ENCODE peak calls at places on chromosomes 2 and 18, in eight cellular contexts. One of them, this sample, is unnamed.

GRCh38 chr18:13539050-13539449 is 187.3 kb downstream of the FAM210A start:
- DNase-seq in PC-9: no peak
- DNase-seq in SK-N-SH: no peak
- DNase-seq in right atrium auricular region: peak; percentile 71
- DNase-seq in CD8-positive, alpha-beta memory T cell: peak; percentile 50
- DNase-seq in A549: no peak
- DNase-seq in suprapubic skin: no peak
- DNase-seq in heart left ventricle: no peak
- DNase-seq in this sample: peak; percentile 37

GRCh38 chr2:10552220-10552870 is 104.2 kb upstream of the ODC1 start:
- DNase-seq in SK-N-SH: peak; percentile 25
- DNase-seq in CD8-positive, alpha-beta memory T cell: no peak
- DNase-seq in suprapubic skin: no peak
- DNase-seq in PC-9: no peak
- DNase-seq in heart left ventricle: no peak
- DNase-seq in right atrium auricular region: no peak
- DNase-seq in A549: no peak
- DNase-seq in this sample: no peak

GRCh38 chr18:59667488-59667887 is 29.7 kb downstream of the CCBE1 start:
- DNase-seq in CD8-positive, alpha-beta memory T cell: no peak
- DNase-seq in right atrium auricular region: no peak
- DNase-seq in SK-N-SH: no peak
- DNase-seq in suprapubic skin: no peak
- DNase-seq in A549: no peak
- DNase-seq in PC-9: no peak
- DNase-seq in heart left ventricle: no peak
- DNase-seq in this sample: no peak

GRCh38 chr2:215083146-215083545 is 55.3 kb downstream of the ABCA12 start:
- DNase-seq in A549: no peak
- DNase-seq in right atrium auricular region: no peak
- DNase-seq in SK-N-SH: no peak
- DNase-seq in CD8-positive, alpha-beta memory T cell: no peak
- DNase-seq in suprapubic skin: no peak
- DNase-seq in PC-9: no peak
- DNase-seq in heart left ventricle: no peak
- DNase-seq in this sample: no peak

GRCh38 chr2:128424406-128424805 is 105.7 kb upstream of the HS6ST1 start:
- DNase-seq in heart left ventricle: peak; percentile 1
- DNase-seq in A549: no peak
- DNase-seq in right atrium auricular region: no peak
- DNase-seq in suprapubic skin: peak; percentile 23
- DNase-seq in PC-9: peak; percentile 51
- DNase-seq in CD8-positive, alpha-beta memory T cell: no peak
- DNase-seq in SK-N-SH: no peak
- DNase-seq in this sample: no peak

GRCh38 chr2:238861766-238862315 is 14.0 kb downstream of the TWIST2 start:
- DNase-seq in PC-9: no peak
- DNase-seq in heart left ventricle: peak; percentile 6
- DNase-seq in A549: no peak
- DNase-seq in CD8-positive, alpha-beta memory T cell: no peak
- DNase-seq in SK-N-SH: no peak
- DNase-seq in suprapubic skin: peak; percentile 52
- DNase-seq in right atrium auricular region: peak; percentile 49
- DNase-seq in this sample: no peak

GRCh38 chr2:230687498-230687897 is 25.1 kb upstream of the CAB39 start:
- DNase-seq in right atrium auricular region: no peak
- DNase-seq in SK-N-SH: no peak
- DNase-seq in suprapubic skin: no peak
- DNase-seq in PC-9: peak; percentile 90
- DNase-seq in A549: peak; percentile 56
- DNase-seq in CD8-positive, alpha-beta memory T cell: no peak
- DNase-seq in heart left ventricle: no peak
- DNase-seq in this sample: no peak

GRCh38 chr2:35415282-35415681 is 940.3 kb upstream of the CRIM1 start:
- DNase-seq in SK-N-SH: no peak
- DNase-seq in PC-9: no peak
- DNase-seq in suprapubic skin: no peak
- DNase-seq in right atrium auricular region: no peak
- DNase-seq in CD8-positive, alpha-beta memory T cell: no peak
- DNase-seq in heart left ventricle: no peak
- DNase-seq in A549: no peak
- DNase-seq in this sample: no peak

GRCh38 chr2:222840060-222840802 is 20.6 kb upstream of the ACSL3 start:
- DNase-seq in right atrium auricular region: no peak
- DNase-seq in A549: no peak
- DNase-seq in CD8-positive, alpha-beta memory T cell: no peak
- DNase-seq in PC-9: peak; percentile 33
- DNase-seq in SK-N-SH: no peak
- DNase-seq in heart left ventricle: no peak
- DNase-seq in suprapubic skin: no peak
- DNase-seq in this sample: no peak

GRCh38 chr2:48204750-48205136 is 298.4 kb upstream of the FBXO11 start:
- DNase-seq in suprapubic skin: no peak
- DNase-seq in CD8-positive, alpha-beta memory T cell: no peak
- DNase-seq in right atrium auricular region: no peak
- DNase-seq in SK-N-SH: no peak
- DNase-seq in A549: no peak
- DNase-seq in PC-9: no peak
- DNase-seq in heart left ventricle: no peak
- DNase-seq in this sample: no peak

GRCh38 chr2:52611757-52612156 is 1155.8 kb upstream of the CHAC2 start:
- DNase-seq in suprapubic skin: no peak
- DNase-seq in CD8-positive, alpha-beta memory T cell: no peak
- DNase-seq in PC-9: no peak
- DNase-seq in right atrium auricular region: no peak
- DNase-seq in heart left ventricle: no peak
- DNase-seq in SK-N-SH: no peak
- DNase-seq in A549: no peak
- DNase-seq in this sample: no peak
- H3K9me3 ChIP-seq in suprapubic skin: no peaks in the 10 kb centered on the region
- H3K9me3 ChIP-seq in CD8-positive, alpha-beta memory T cell: no peaks in the 10 kb centered on the region
- H3K9me3 ChIP-seq in PC-9: no peaks in the 10 kb centered on the region
- H3K9me3 ChIP-seq in right atrium auricular region: no peaks in the 10 kb centered on the region
- H3K9me3 ChIP-seq in heart left ventricle: no peaks in the 10 kb centered on the region
- H3K9me3 ChIP-seq in SK-N-SH: no peaks in the 10 kb centered on the region
- H3K9me3 ChIP-seq in A549: no peaks in the 10 kb centered on the region
- H3K9me3 ChIP-seq in this sample: no peaks in the 10 kb centered on the region

GRCh38 chr18:71036783-71037182 is 747.9 kb downstream of the SOCS6 start:
- DNase-seq in A549: no peak
- DNase-seq in suprapubic skin: no peak
- DNase-seq in PC-9: peak; percentile 75
- DNase-seq in CD8-positive, alpha-beta memory T cell: no peak
- DNase-seq in SK-N-SH: no peak
- DNase-seq in heart left ventricle: no peak
- DNase-seq in right atrium auricular region: no peak
- DNase-seq in this sample: no peak
- H3K9me3 ChIP-seq in A549: no peaks in the 10 kb centered on the region
- H3K9me3 ChIP-seq in suprapubic skin: peaks cover 5% of the 10 kb centered on the region
- H3K9me3 ChIP-seq in PC-9: no peaks in the 10 kb centered on the region
- H3K9me3 ChIP-seq in CD8-positive, alpha-beta memory T cell: no peaks in the 10 kb centered on the region
- H3K9me3 ChIP-seq in SK-N-SH: no peaks in the 10 kb centered on the region
- H3K9me3 ChIP-seq in heart left ventricle: no peaks in the 10 kb centered on the region
- H3K9me3 ChIP-seq in right atrium auricular region: no peaks in the 10 kb centered on the region
- H3K9me3 ChIP-seq in this sample: no peaks in the 10 kb centered on the region

GRCh38 chr2:176111891-176112374 is 4.6 kb upstream of the HOXD10 start:
- DNase-seq in SK-N-SH: no peak
- DNase-seq in suprapubic skin: no peak
- DNase-seq in CD8-positive, alpha-beta memory T cell: no peak
- DNase-seq in PC-9: no peak
- DNase-seq in right atrium auricular region: no peak
- DNase-seq in A549: no peak
- DNase-seq in heart left ventricle: no peak
- DNase-seq in this sample: no peak
- H3K9me3 ChIP-seq in SK-N-SH: no peaks in the 10 kb centered on the region
- H3K9me3 ChIP-seq in suprapubic skin: no peaks in the 10 kb centered on the region
- H3K9me3 ChIP-seq in CD8-positive, alpha-beta memory T cell: no peaks in the 10 kb centered on the region
- H3K9me3 ChIP-seq in PC-9: no peaks in the 10 kb centered on the region
- H3K9me3 ChIP-seq in right atrium auricular region: no peaks in the 10 kb centered on the region
- H3K9me3 ChIP-seq in A549: no peaks in the 10 kb centered on the region
- H3K9me3 ChIP-seq in heart left ventricle: no peaks in the 10 kb centered on the region
- H3K9me3 ChIP-seq in this sample: no peaks in the 10 kb centered on the region

DNA sequence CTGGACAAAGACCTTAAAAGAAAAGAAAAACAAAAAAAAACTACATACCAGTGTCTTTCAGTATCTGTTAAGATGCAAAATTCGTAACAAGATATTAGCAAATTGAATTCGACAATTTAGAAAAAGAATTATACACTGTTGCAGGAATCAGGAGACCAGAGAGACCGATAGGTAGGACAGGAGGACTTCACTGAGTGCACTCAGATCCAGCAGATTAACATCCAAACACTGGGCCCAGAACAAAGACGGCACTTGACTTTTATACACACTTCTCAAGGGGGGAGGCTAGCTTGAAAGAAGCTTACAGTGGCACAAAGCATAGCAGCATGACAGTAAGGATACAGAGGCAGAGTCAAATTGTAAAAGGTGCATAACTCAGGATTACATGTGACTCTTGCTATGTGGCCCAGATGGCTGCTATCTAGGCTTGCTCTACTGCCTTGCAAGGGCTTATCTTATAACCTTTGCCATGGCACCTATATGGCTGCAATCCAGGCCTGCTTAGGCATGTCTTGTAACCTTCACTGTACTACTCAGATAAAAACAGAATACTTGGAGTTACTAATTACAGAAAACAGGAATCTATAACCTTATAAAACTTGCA is 507.3 kb upstream of the LRRTM4 start:
- DNase-seq in CD8-positive, alpha-beta memory T cell: no peak
- DNase-seq in SK-N-SH: no peak
- DNase-seq in suprapubic skin: no peak
- DNase-seq in A549: no peak
- DNase-seq in right atrium auricular region: no peak
- DNase-seq in PC-9: no peak
- DNase-seq in heart left ventricle: no peak
- DNase-seq in this sample: no peak
- H3K9me3 ChIP-seq in CD8-positive, alpha-beta memory T cell: peaks cover 7% of the 10 kb centered on the region
- H3K9me3 ChIP-seq in SK-N-SH: peaks cover 4% of the 10 kb centered on the region
- H3K9me3 ChIP-seq in suprapubic skin: peaks cover 13% of the 10 kb centered on the region
- H3K9me3 ChIP-seq in A549: peaks cover 29% of the 10 kb centered on the region
- H3K9me3 ChIP-seq in right atrium auricular region: no peaks in the 10 kb centered on the region
- H3K9me3 ChIP-seq in PC-9: no peaks in the 10 kb centered on the region
- H3K9me3 ChIP-seq in heart left ventricle: no peaks in the 10 kb centered on the region
- H3K9me3 ChIP-seq in this sample: peaks cover 7% of the 10 kb centered on the region

This sample was measured in CD8-positive, alpha-beta T cell.